ENCODE peak calls at places on chromosomes 11 and 22, in five cellular contexts. T, F, J, M and R are unnamed samples.

GRCh38 chr11:662689-663274 is 25.7 kb downstream of the DRD4 start:
- DNase-seq in J (peak), M (peak), T (peak), F (peak), R (peak)

GRCh38 chr22:41092847-41093371 is 517 bp downstream of the EP300 start:
- DNase-seq in M (peak), T (no peak), F (peak), J (peak), R (peak)

GRCh38 chr11:57047610-57048009 is 58.9 kb downstream of the OR5AK2 start:
- DNase-seq in M (no peak), T (no peak), F (no peak), J (no peak), R (no peak)

GRCh38 chr11:88101881-88102594 is 73.2 kb downstream of the RAB38 start:
- DNase-seq in J (no peak), F (no peak), M (no peak), T (no peak), R (no peak)

GRCh38 chr22:24416095-24416494 is 11.3 kb upstream of the ADORA2A start:
- DNase-seq in F (no peak), M (no peak), J (no peak), T (no peak), R (no peak)

GRCh38 chr11:116454020-116454645 is 318.7 kb downstream of the BUD13 start:
- DNase-seq in J (no peak), M (peak), F (peak), T (no peak), R (peak)

GRCh38 chr22:36465232-36466021 is 16.0 kb downstream of the TXN2 start:
- DNase-seq in M (no peak), T (peak), J (peak), F (peak), R (peak)

GRCh38 chr22:26170795-26171194 is 1.5 kb downstream of the SEZ6L start:
- DNase-seq in M (peak), J (no peak), F (no peak), T (no peak), R (no peak)

GRCh38 chr11:4064278-4064955 is 30.2 kb upstream of the RRM1 start:
- DNase-seq in J (no peak), F (no peak), T (no peak), M (no peak), R (no peak)

GRCh38 chr11:79227308-79227707 is 213.5 kb downstream of the TENM4 start:
- DNase-seq in F (no peak), T (no peak), J (no peak), M (no peak), R (no peak)

GRCh38 chr11:134224710-134225662 is 515 bp downstream of the VPS26B start:
- DNase-seq in F (peak), M (peak), J (peak), T (no peak), R (peak)

GRCh38 chr11:4658629-4659453 is 15.1 kb downstream of the OR51E1 start:
- DNase-seq in F (no peak), T (no peak), J (no peak), M (no peak), R (no peak)

GRCh38 chr11:6203327-6203726 is 2.0 kb upstream of the C11orf42 start:
- DNase-seq in F (no peak), J (no peak), M (no peak), T (no peak), R (no peak)

GRCh38 chr22:44573451-44573850 is 75.4 kb upstream of the RTL6 start:
- DNase-seq in F (no peak), M (no peak), J (peak), T (no peak), R (no peak)

GRCh38 chr11:125916683-125917337 is 12.5 kb downstream of the DDX25 start:
- DNase-seq in M (no peak), T (no peak), F (no peak), J (no peak), R (no peak)

GRCh38 chr11:97722065-97722464 is 1298.7 kb upstream of the CNTN5 start:
- DNase-seq in J (no peak), F (peak), T (peak), M (peak), R (peak)

GRCh38 chr11:61949169-61950034 is 749 bp upstream of the BEST1 start:
- DNase-seq in M (peak), F (peak), J (no peak), T (peak), R (peak)

GRCh38 chr11:69828971-69829344 is 9.7 kb upstream of the FGF3 start:
- DNase-seq in F (no peak), M (no peak), J (no peak), T (no peak), R (no peak)

GRCh38 chr22:22042599-22043295 is 60.2 kb upstream of the TOP3B start:
- DNase-seq in M (no peak), T (no peak), J (no peak), F (no peak), R (no peak)

GRCh38 chr11:59857444-59858434 is 8.5 kb downstream of the TCN1 start:
- DNase-seq in J (no peak), F (peak), M (peak), T (no peak), R (peak)

GRCh38 chr11:65501530-65502273 is 2.9 kb downstream of the MALAT1 start:
- DNase-seq in F (peak), M (no peak), J (no peak), T (no peak), R (no peak)

GRCh38 chr11:59053387-59053786 is 32.7 kb upstream of the GLYATL1B start:
- DNase-seq in M (peak), F (peak), T (peak), J (peak), R (peak)

DNA sequence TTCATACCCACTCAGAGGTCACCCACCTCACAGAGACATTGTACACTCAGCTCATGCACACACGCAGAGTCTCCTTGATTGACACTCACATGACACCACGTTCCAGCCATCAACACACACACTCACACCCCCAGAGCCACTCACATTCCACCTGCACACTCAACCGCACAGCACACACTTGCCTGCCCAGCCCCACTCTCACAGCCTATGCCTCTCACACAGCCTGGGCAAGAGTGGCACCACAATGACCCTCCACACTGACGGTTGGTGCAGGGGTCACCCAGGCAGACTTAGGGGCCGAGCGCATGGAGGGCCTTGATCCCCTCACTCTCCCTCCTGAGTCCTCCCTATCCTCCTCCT is 2.2 kb downstream of the SPI1 start:
- DNase-seq in J (no peak), F (no peak), T (no peak), M (no peak), R (no peak)
- H3K4me3 ChIP-seq in J (peak), F (no peak), T (no peak), M (no peak), R (no peak)

DNA sequence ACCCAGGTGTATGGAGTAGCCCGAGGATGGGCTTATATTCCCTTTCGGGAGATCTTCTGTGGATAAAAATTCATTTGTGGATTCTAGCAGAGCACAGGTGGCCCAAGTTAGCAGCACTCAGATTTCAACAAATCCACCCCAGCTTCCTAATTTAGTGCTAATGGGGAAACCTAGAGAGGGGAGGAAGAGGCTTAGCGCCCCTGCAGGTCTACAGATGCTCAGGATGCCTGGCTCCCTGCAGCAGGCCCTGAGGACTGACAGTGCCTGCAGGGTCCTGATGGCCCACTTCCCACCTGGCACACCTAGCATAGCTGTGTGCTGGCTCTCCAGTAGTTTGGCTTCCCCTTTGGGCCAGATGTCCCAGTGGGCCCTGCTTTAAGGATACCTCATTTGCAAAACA is 6.5 kb downstream of the DGAT2 start:
- DNase-seq in F (no peak), T (no peak), J (no peak), M (peak), R (no peak)
- TF ChIP-seq CTCF in F (no peak), T (no peak), J (no peak), M (peak), R (no peak)

GRCh38 chr11:128523616-128524015 is 63.7 kb downstream of the ETS1 start:
- DNase-seq in M (no peak), F (peak), T (no peak), J (no peak), R (peak)
- H3K4me3 ChIP-seq in M (no peak), F (no peak), T (no peak), J (no peak), R (no peak)

GRCh38 chr22:20729194-20729593 is 44.7 kb upstream of the SERPIND1 start:
- DNase-seq in J (peak), T (no peak), F (no peak), M (no peak), R (no peak)
- TF ChIP-seq CTCF in J (no peak), T (no peak), F (no peak), M (no peak), R (no peak)

GRCh38 chr11:83195176-83195531 is 1.6 kb downstream of the ANKRD42 start:
- DNase-seq in F (peak), J (no peak), M (no peak), T (no peak), R (no peak)
- H3K4me3 ChIP-seq in F (peak), J (peak), M (peak), T (peak), R (peak)

GRCh38 chr22:43211941-43212433 is 25.1 kb upstream of the TTLL12 start:
- DNase-seq in F (no peak), J (no peak), M (no peak), T (no peak), R (no peak)
- TF ChIP-seq CTCF in F (no peak), J (no peak), M (no peak), T (no peak), R (no peak)